ENCODE peak calls at places on chromosome 2, in four cellular contexts. A is activated CD8-positive, alpha-beta memory T cell treated with anti-CD3 and anti-CD28 coated beads for 4 hours; I is right lobe of liver; M is Kasumi-1. E is an unnamed sample.

GRCh38 chr2:154240921-154241379 is 369.2 kb downstream of the GALNT13 start:
- DNase-seq in A (no peak), I (no peak), M (no peak), E (no peak)

GRCh38 chr2:111119004-111119846 is 1.5 kb upstream of the BCL2L11 start:
- DNase-seq in A (no peak), I (peak; percentile 34), M (peak; percentile 25), E (no peak)

GRCh38 chr2:238146884-238147544 is 8.5 kb downstream of the KLHL30 start:
- DNase-seq in A (no peak), I (no peak), M (no peak), E (no peak)

GRCh38 chr2:170512271-170512670 is 202.9 kb upstream of the SP5 start:
- DNase-seq in A (no peak), I (no peak), M (no peak), E (no peak)

GRCh38 chr2:202965810-202966454 is 48.7 kb upstream of the NBEAL1 start:
- DNase-seq in A (no peak), I (no peak), M (peak; percentile 19), E (peak; percentile 78)

GRCh38 chr2:26541401-26542193 is 63.7 kb upstream of the OTOF start:
- DNase-seq in A (no peak), I (no peak), M (no peak), E (no peak)

GRCh38 chr2:146677280-146677679 is 1167.5 kb upstream of the ACVR2A start:
- DNase-seq in A (no peak), I (no peak), M (no peak), E (no peak)

GRCh38 chr2:45170191-45170975 is 161.1 kb upstream of the SIX2 start:
- DNase-seq in A (no peak), I (no peak), M (no peak), E (no peak)

GRCh38 chr2:120656273-120656960 is 79.3 kb upstream of the GLI2 start:
- DNase-seq in A (no peak), I (no peak), M (no peak), E (peak; percentile 29)

GRCh38 chr2:11344956-11345671 is 678 bp upstream of the ROCK2 start:
- DNase-seq in A (no peak), I (peak; percentile 37), M (peak; percentile 51), E (peak; percentile 51)

GRCh38 chr2:74632209-74632938 is 15.8 kb downstream of the M1AP start:
- DNase-seq in A (no peak), I (no peak), M (peak; percentile 28), E (no peak)

GRCh38 chr2:239717706-239718105 is 307.4 kb downstream of the NDUFA10 start:
- DNase-seq in A (no peak), I (no peak), M (no peak), E (no peak)

GRCh38 chr2:234480337-234480736 is 16.5 kb downstream of the ARL4C start:
- DNase-seq in A (no peak), I (no peak), M (no peak), E (no peak)

GRCh38 chr2:196149926-196150325 is 21.5 kb downstream of the STK17B start:
- DNase-seq in A (no peak), I (no peak), M (peak; percentile 69), E (no peak)

GRCh38 chr2:56132138-56132537 is 51.7 kb upstream of the CCDC85A start:
- DNase-seq in A (no peak), I (no peak), M (peak; percentile 39), E (peak; percentile 19)

GRCh38 chr2:216757532-216757931 is 62.2 kb upstream of the IGFBP5 start:
- DNase-seq in A (no peak), I (no peak), M (no peak), E (no peak)

GRCh38 chr2:235238537-235238936 is 255.3 kb upstream of the AGAP1 start:
- DNase-seq in A (no peak), I (no peak), M (no peak), E (peak; percentile 73)

GRCh38 chr2:197822333-197822732 is 17.9 kb downstream of the PLCL1 start:
- DNase-seq in A (no peak), I (no peak), M (no peak), E (no peak)

GRCh38 chr2:240560084-240560479 is at the start of gene DUSP28:
- DNase-seq in A (peak; percentile 78), I (peak; percentile 95), M (peak; percentile 35), E (peak; percentile 66)

GRCh38 chr2:217947341-217948316 is 55.2 kb downstream of the TNS1 start:
- DNase-seq in A (no peak), I (no peak), M (no peak), E (no peak)

GRCh38 chr2:61937881-61938280 is 32.4 kb downstream of the COMMD1 start:
- DNase-seq in A (no peak), I (no peak), M (no peak), E (no peak)

GRCh38 chr2:2166844-2167243 is 164.2 kb downstream of the MYT1L start:
- DNase-seq in A (no peak), I (no peak), M (no peak), E (no peak)

GRCh38 chr2:20624156-20624883 is 26.6 kb downstream of the HS1BP3 start:
- DNase-seq in A (no peak), I (peak; percentile 8), M (no peak), E (no peak)